ENCODE peak calls at places on chromosome 4, in eight cellular contexts. One of them, this sample, is unnamed.

GRCh38 chr4:34371676-34372075 is 1872.6 kb downstream of the ARAP2 start:
- DNase-seq in cardiac muscle cell: peak; percentile 70
- DNase-seq in A673: no peak
- DNase-seq in right lobe of liver: no peak
- DNase-seq in ascending aorta: no peak
- DNase-seq in fibroblast of lung: no peak
- DNase-seq in T-helper 17 cell: no peak
- DNase-seq in transverse colon: no peak
- DNase-seq in this sample: no peak

GRCh38 chr4:56099378-56099786 is 150.6 kb downstream of the CEP135 start:
- DNase-seq in transverse colon: no peak
- DNase-seq in cardiac muscle cell: no peak
- DNase-seq in right lobe of liver: no peak
- DNase-seq in fibroblast of lung: no peak
- DNase-seq in T-helper 17 cell: no peak
- DNase-seq in ascending aorta: no peak
- DNase-seq in A673: no peak
- DNase-seq in this sample: no peak

GRCh38 chr4:9704551-9705332 is 76.7 kb upstream of the DRD5 start:
- DNase-seq in right lobe of liver: no peak
- DNase-seq in fibroblast of lung: no peak
- DNase-seq in A673: no peak
- DNase-seq in transverse colon: peak; percentile 22
- DNase-seq in cardiac muscle cell: no peak
- DNase-seq in T-helper 17 cell: no peak
- DNase-seq in ascending aorta: no peak
- DNase-seq in this sample: no peak

GRCh38 chr4:128570380-128570779 is 239.1 kb upstream of the JADE1 start:
- DNase-seq in cardiac muscle cell: no peak
- DNase-seq in T-helper 17 cell: no peak
- DNase-seq in right lobe of liver: no peak
- DNase-seq in transverse colon: peak; percentile 20
- DNase-seq in ascending aorta: peak; percentile 80
- DNase-seq in A673: no peak
- DNase-seq in fibroblast of lung: peak; percentile 47
- DNase-seq in this sample: peak; percentile 31

GRCh38 chr4:140730108-140730507 is 26.1 kb downstream of the TBC1D9 start:
- DNase-seq in A673: no peak
- DNase-seq in T-helper 17 cell: no peak
- DNase-seq in transverse colon: no peak
- DNase-seq in right lobe of liver: no peak
- DNase-seq in cardiac muscle cell: no peak
- DNase-seq in fibroblast of lung: no peak
- DNase-seq in ascending aorta: no peak
- DNase-seq in this sample: no peak

GRCh38 chr4:2261110-2261852 is 628 bp downstream of the MXD4 start:
- DNase-seq in T-helper 17 cell: peak; percentile 68
- DNase-seq in right lobe of liver: peak; percentile 67
- DNase-seq in transverse colon: peak; percentile 66
- DNase-seq in cardiac muscle cell: peak; percentile 64
- DNase-seq in fibroblast of lung: peak; percentile 49
- DNase-seq in ascending aorta: peak; percentile 73
- DNase-seq in A673: peak; percentile 61
- DNase-seq in this sample: peak; percentile 67

GRCh38 chr4:146654976-146655761 is 16.5 kb downstream of the POU4F2 start:
- DNase-seq in right lobe of liver: no peak
- DNase-seq in fibroblast of lung: peak; percentile 14
- DNase-seq in T-helper 17 cell: no peak
- DNase-seq in cardiac muscle cell: peak; percentile 89
- DNase-seq in A673: peak; percentile 43
- DNase-seq in transverse colon: no peak
- DNase-seq in ascending aorta: no peak
- DNase-seq in this sample: no peak

GRCh38 chr4:122038896-122039295 is 87.0 kb upstream of the TRPC3 start:
- DNase-seq in fibroblast of lung: peak; percentile 25
- DNase-seq in T-helper 17 cell: no peak
- DNase-seq in transverse colon: no peak
- DNase-seq in A673: no peak
- DNase-seq in cardiac muscle cell: no peak
- DNase-seq in ascending aorta: no peak
- DNase-seq in right lobe of liver: no peak
- DNase-seq in this sample: no peak

GRCh38 chr4:85457752-85458467 is 17.0 kb upstream of the ARHGAP24 start:
- DNase-seq in T-helper 17 cell: no peak
- DNase-seq in right lobe of liver: no peak
- DNase-seq in fibroblast of lung: peak; percentile 26
- DNase-seq in cardiac muscle cell: no peak
- DNase-seq in ascending aorta: no peak
- DNase-seq in A673: no peak
- DNase-seq in transverse colon: no peak
- DNase-seq in this sample: no peak

GRCh38 chr4:169283114-169283509 is 12.4 kb upstream of the SH3RF1 start:
- DNase-seq in ascending aorta: no peak
- DNase-seq in right lobe of liver: no peak
- DNase-seq in A673: no peak
- DNase-seq in transverse colon: no peak
- DNase-seq in T-helper 17 cell: no peak
- DNase-seq in fibroblast of lung: peak; percentile 86
- DNase-seq in cardiac muscle cell: no peak
- DNase-seq in this sample: no peak

GRCh38 chr4:127479031-127479622 is 153.6 kb upstream of the INTU start:
- DNase-seq in T-helper 17 cell: no peak
- DNase-seq in fibroblast of lung: peak; percentile 71
- DNase-seq in A673: peak; percentile 61
- DNase-seq in transverse colon: no peak
- DNase-seq in ascending aorta: no peak
- DNase-seq in cardiac muscle cell: peak; percentile 48
- DNase-seq in right lobe of liver: no peak
- DNase-seq in this sample: no peak

GRCh38 chr4:108099838-108100237 is 68.9 kb downstream of the LEF1 start:
- DNase-seq in ascending aorta: no peak
- DNase-seq in fibroblast of lung: no peak
- DNase-seq in cardiac muscle cell: no peak
- DNase-seq in T-helper 17 cell: no peak
- DNase-seq in right lobe of liver: no peak
- DNase-seq in A673: no peak
- DNase-seq in transverse colon: no peak
- DNase-seq in this sample: no peak

GRCh38 chr4:165588534-165589310 is 209.9 kb downstream of the CPE start:
- DNase-seq in ascending aorta: no peak
- DNase-seq in T-helper 17 cell: no peak
- DNase-seq in fibroblast of lung: no peak
- DNase-seq in right lobe of liver: no peak
- DNase-seq in A673: peak; percentile 52
- DNase-seq in cardiac muscle cell: no peak
- DNase-seq in transverse colon: no peak
- DNase-seq in this sample: no peak

GRCh38 chr4:186919340-186919739 is 195.7 kb upstream of the FAT1 start:
- DNase-seq in ascending aorta: no peak
- DNase-seq in T-helper 17 cell: no peak
- DNase-seq in transverse colon: no peak
- DNase-seq in cardiac muscle cell: no peak
- DNase-seq in fibroblast of lung: no peak
- DNase-seq in A673: no peak
- DNase-seq in right lobe of liver: no peak
- DNase-seq in this sample: no peak

GRCh38 chr4:75908555-75908954 is 6.3 kb upstream of the PPEF2 start:
- DNase-seq in cardiac muscle cell: no peak
- DNase-seq in right lobe of liver: no peak
- DNase-seq in A673: no peak
- DNase-seq in fibroblast of lung: no peak
- DNase-seq in T-helper 17 cell: no peak
- DNase-seq in transverse colon: no peak
- DNase-seq in ascending aorta: no peak
- DNase-seq in this sample: no peak

GRCh38 chr4:156475322-156475721 is 496.3 kb downstream of the PDGFC start:
- DNase-seq in right lobe of liver: no peak
- DNase-seq in fibroblast of lung: peak; percentile 82
- DNase-seq in ascending aorta: no peak
- DNase-seq in T-helper 17 cell: no peak
- DNase-seq in cardiac muscle cell: no peak
- DNase-seq in A673: peak; percentile 80
- DNase-seq in transverse colon: no peak
- DNase-seq in this sample: no peak

GRCh38 chr4:205097-205756 is 80.9 kb downstream of the ZNF718 start:
- DNase-seq in A673: no peak
- DNase-seq in T-helper 17 cell: no peak
- DNase-seq in fibroblast of lung: no peak
- DNase-seq in cardiac muscle cell: no peak
- DNase-seq in transverse colon: no peak
- DNase-seq in right lobe of liver: no peak
- DNase-seq in ascending aorta: no peak
- DNase-seq in this sample: no peak
- H3K9me3 ChIP-seq in A673: peaks cover 19% of the 10 kb centered on the region
- H3K9me3 ChIP-seq in T-helper 17 cell: peaks cover 18% of the 10 kb centered on the region
- H3K9me3 ChIP-seq in fibroblast of lung: peaks cover 2% of the 10 kb centered on the region
- H3K9me3 ChIP-seq in cardiac muscle cell: no peaks in the 10 kb centered on the region
- H3K9me3 ChIP-seq in transverse colon: peaks cover 12% of the 10 kb centered on the region
- H3K9me3 ChIP-seq in right lobe of liver: no peaks in the 10 kb centered on the region
- H3K9me3 ChIP-seq in ascending aorta: peaks cover 25% of the 10 kb centered on the region
- H3K9me3 ChIP-seq in this sample: peaks cover 42% of the 10 kb centered on the region

DNA sequence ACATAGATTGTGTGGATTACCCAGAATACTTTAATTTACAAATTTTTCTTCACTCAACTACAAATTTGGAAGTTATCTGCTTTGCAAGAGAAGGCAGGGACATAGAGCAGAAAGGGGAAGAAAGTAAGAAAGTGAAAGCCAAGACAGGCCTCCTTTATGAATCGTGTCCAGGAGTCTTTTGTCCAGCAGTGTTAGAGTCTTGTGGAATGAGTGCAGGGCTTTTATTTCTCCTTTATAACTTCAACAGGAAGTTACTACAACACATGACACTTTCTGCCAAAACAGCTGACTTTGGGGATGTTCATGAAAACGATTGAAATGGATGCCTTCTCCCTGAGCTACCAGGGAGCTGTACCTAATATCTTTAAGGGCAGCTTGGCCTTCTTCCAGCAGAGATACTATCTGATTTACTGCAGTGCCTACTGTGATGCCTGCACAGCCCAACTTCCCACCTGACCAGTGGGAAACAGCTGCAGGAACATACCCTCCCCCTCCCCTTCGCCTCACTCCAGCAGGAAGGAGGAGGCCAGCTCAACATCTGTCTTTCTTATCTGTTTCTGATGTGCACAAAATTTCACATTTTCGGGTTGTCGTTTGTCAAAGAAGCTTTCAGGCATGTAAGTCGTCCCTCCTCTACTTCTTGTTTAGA is 557.6 kb upstream of the SLIT2 start:
- DNase-seq in fibroblast of lung: no peak
- DNase-seq in ascending aorta: no peak
- DNase-seq in T-helper 17 cell: no peak
- DNase-seq in A673: peak; percentile 6
- DNase-seq in right lobe of liver: no peak
- DNase-seq in cardiac muscle cell: no peak
- DNase-seq in transverse colon: no peak
- DNase-seq in this sample: no peak
- H3K9me3 ChIP-seq in fibroblast of lung: no peaks in the 10 kb centered on the region
- H3K9me3 ChIP-seq in ascending aorta: peaks cover 3% of the 10 kb centered on the region
- H3K9me3 ChIP-seq in T-helper 17 cell: no peaks in the 10 kb centered on the region
- H3K9me3 ChIP-seq in A673: peaks cover 7% of the 10 kb centered on the region
- H3K9me3 ChIP-seq in right lobe of liver: no peaks in the 10 kb centered on the region
- H3K9me3 ChIP-seq in cardiac muscle cell: no peaks in the 10 kb centered on the region
- H3K9me3 ChIP-seq in transverse colon: no peaks in the 10 kb centered on the region
- H3K9me3 ChIP-seq in this sample: peaks cover 17% of the 10 kb centered on the region

GRCh38 chr4:41713768-41714167 is 34.8 kb downstream of the PHOX2B start:
- DNase-seq in fibroblast of lung: no peak
- DNase-seq in cardiac muscle cell: no peak
- DNase-seq in ascending aorta: no peak
- DNase-seq in transverse colon: no peak
- DNase-seq in right lobe of liver: no peak
- DNase-seq in A673: no peak
- DNase-seq in T-helper 17 cell: no peak
- DNase-seq in this sample: no peak

GRCh38 chr4:41714601-41715000 is 33.9 kb downstream of the PHOX2B start:
- DNase-seq in right lobe of liver: no peak
- DNase-seq in fibroblast of lung: no peak
- DNase-seq in cardiac muscle cell: no peak
- DNase-seq in A673: no peak
- DNase-seq in transverse colon: no peak
- DNase-seq in T-helper 17 cell: no peak
- DNase-seq in ascending aorta: no peak
- DNase-seq in this sample: no peak

GRCh38 chr4:41712413-41712812 is 36.1 kb downstream of the PHOX2B start:
- DNase-seq in ascending aorta: no peak
- DNase-seq in A673: no peak
- DNase-seq in cardiac muscle cell: no peak
- DNase-seq in transverse colon: no peak
- DNase-seq in fibroblast of lung: no peak
- DNase-seq in T-helper 17 cell: no peak
- DNase-seq in right lobe of liver: no peak
- DNase-seq in this sample: no peak

GRCh38 chr4:41718907-41719306 is 29.6 kb downstream of the PHOX2B start:
- DNase-seq in transverse colon: no peak
- DNase-seq in ascending aorta: no peak
- DNase-seq in right lobe of liver: no peak
- DNase-seq in A673: no peak
- DNase-seq in cardiac muscle cell: no peak
- DNase-seq in T-helper 17 cell: no peak
- DNase-seq in fibroblast of lung: peak; percentile 43
- DNase-seq in this sample: no peak

DNA sequence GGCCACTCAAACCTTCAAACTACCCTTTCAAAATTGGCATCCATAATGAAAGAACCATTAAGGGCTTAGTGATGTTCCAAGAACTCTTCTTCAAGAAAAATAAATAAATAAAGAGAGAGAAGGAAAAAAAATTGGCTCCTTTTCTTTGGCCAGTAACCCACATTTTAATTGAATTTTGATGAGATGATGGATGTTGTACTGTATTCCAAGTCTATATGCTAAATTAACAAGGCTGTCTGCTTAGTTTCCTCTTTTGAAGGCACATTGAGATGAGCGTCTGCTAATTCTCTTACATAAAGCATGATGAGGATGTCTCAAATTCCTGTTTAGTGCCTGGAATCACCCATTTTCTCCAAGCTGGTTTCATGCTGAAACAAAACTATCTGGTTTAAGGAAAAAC is 33.4 kb downstream of the PHOX2B start:
- DNase-seq in transverse colon: no peak
- DNase-seq in right lobe of liver: no peak
- DNase-seq in T-helper 17 cell: no peak
- DNase-seq in ascending aorta: no peak
- DNase-seq in fibroblast of lung: no peak
- DNase-seq in A673: no peak
- DNase-seq in cardiac muscle cell: no peak
- DNase-seq in this sample: no peak
- H3K9me3 ChIP-seq in transverse colon: no peaks in the 10 kb centered on the region
- H3K9me3 ChIP-seq in right lobe of liver: no peaks in the 10 kb centered on the region
- H3K9me3 ChIP-seq in T-helper 17 cell: no peaks in the 10 kb centered on the region
- H3K9me3 ChIP-seq in ascending aorta: no peaks in the 10 kb centered on the region
- H3K9me3 ChIP-seq in fibroblast of lung: no peaks in the 10 kb centered on the region
- H3K9me3 ChIP-seq in A673: no peaks in the 10 kb centered on the region
- H3K9me3 ChIP-seq in cardiac muscle cell: no peaks in the 10 kb centered on the region
- H3K9me3 ChIP-seq in this sample: no peaks in the 10 kb centered on the region

DNA sequence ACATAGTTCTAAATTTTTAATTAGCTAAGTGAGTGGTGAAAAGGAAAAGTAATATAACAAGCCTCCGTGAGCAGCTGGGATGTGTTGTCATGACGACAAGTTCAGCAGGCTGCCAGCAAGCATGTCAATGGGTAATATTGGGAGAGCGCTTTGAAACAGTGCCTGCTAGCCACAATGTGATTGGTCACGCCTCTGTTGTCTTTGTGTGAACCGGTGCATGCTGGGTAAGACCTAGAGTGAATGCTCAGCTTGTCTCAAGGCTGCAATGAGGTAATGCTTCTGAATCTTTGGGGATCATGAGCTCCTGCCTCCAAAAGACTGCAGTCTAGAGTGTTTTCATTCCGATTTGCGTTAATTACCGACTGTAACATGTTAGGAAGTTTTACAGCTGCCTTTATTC is 54.9 kb downstream of the STOX2 start:
- DNase-seq in right lobe of liver: no peak
- DNase-seq in ascending aorta: no peak
- DNase-seq in fibroblast of lung: peak; percentile 78
- DNase-seq in A673: peak; percentile 84
- DNase-seq in cardiac muscle cell: peak; percentile 34
- DNase-seq in T-helper 17 cell: no peak
- DNase-seq in transverse colon: peak; percentile 58
- DNase-seq in this sample: peak; percentile 36
- H3K9me3 ChIP-seq in right lobe of liver: no peaks in the 10 kb centered on the region
- H3K9me3 ChIP-seq in ascending aorta: no peaks in the 10 kb centered on the region
- H3K9me3 ChIP-seq in fibroblast of lung: no peaks in the 10 kb centered on the region
- H3K9me3 ChIP-seq in A673: no peaks in the 10 kb centered on the region
- H3K9me3 ChIP-seq in cardiac muscle cell: no peaks in the 10 kb centered on the region
- H3K9me3 ChIP-seq in T-helper 17 cell: no peaks in the 10 kb centered on the region
- H3K9me3 ChIP-seq in transverse colon: no peaks in the 10 kb centered on the region
- H3K9me3 ChIP-seq in this sample: no peaks in the 10 kb centered on the region

This sample was measured in left ventricle myocardium inferior.